ENCODE peak calls at places on chromosome 18, in nine cellular contexts. D, X, N, Z, E, O, G, Q and S are unnamed samples.
A peak's percentile ranks its signal among the peaks of the same experiment; 100 is the strongest.

GRCh38 chr18:9898792-9899549 is 13.2 kb downstream of the TXNDC2 start:
- DNase-seq in D (no peak), X (no peak), N (peak; percentile 32), Z (no peak), E (no peak), O (no peak), G (no peak), Q (no peak), S (peak; percentile 97)

GRCh38 chr18:46099463-46099862 is 1.4 kb upstream of the ATP5F1A start:
- DNase-seq in D (no peak), X (no peak), N (no peak), Z (no peak), E (no peak), O (no peak), G (no peak), Q (no peak), S (no peak)

GRCh38 chr18:61892683-61893303 is at the start of gene RNF152:
- DNase-seq in D (peak; percentile 33), X (no peak), N (peak; percentile 22), Z (peak; percentile 8), E (no peak), O (peak; percentile 20), G (peak; percentile 57), Q (peak; percentile 23), S (no peak)

GRCh38 chr18:49250819-49251388 is 209.5 kb downstream of the DYM start:
- DNase-seq in D (no peak), X (no peak), N (peak; percentile 29), Z (peak; percentile 18), E (no peak), O (no peak), G (peak; percentile 71), Q (peak; percentile 9), S (peak; percentile 41)

GRCh38 chr18:30925795-30926194 is 116.7 kb downstream of the DSC3 start:
- DNase-seq in D (no peak), X (no peak), N (no peak), Z (no peak), E (no peak), O (no peak), G (no peak), Q (no peak), S (no peak)

GRCh38 chr18:2881490-2882195 is 34.8 kb downstream of the EMILIN2 start:
- DNase-seq in D (no peak), X (no peak), N (peak; percentile 96), Z (peak; percentile 34), E (no peak), O (no peak), G (no peak), Q (no peak), S (no peak)

GRCh38 chr18:22813648-22814328 is 119.3 kb upstream of the RBBP8 start:
- DNase-seq in D (peak; percentile 8), X (no peak), N (peak; percentile 55), Z (peak; percentile 50), E (peak; percentile 34), O (no peak), G (peak; percentile 54), Q (peak; percentile 8), S (peak; percentile 72)

GRCh38 chr18:2147424-2147823 is 423.9 kb downstream of the METTL4 start:
- DNase-seq in D (no peak), X (no peak), N (peak; percentile 54), Z (no peak), E (no peak), O (no peak), G (no peak), Q (no peak), S (no peak)

GRCh38 chr18:76345901-76346300 is 149.1 kb downstream of the ZNF516 start:
- DNase-seq in D (no peak), X (no peak), N (no peak), Z (no peak), E (no peak), O (no peak), G (no peak), Q (no peak), S (no peak)